ENCODE peak calls at places on chromosomes 13 and 19, in six cellular contexts. One of them, this sample, is unnamed.

GRCh38 chr19:2549701-2550191 is 73.8 kb downstream of the GADD45B start:
- DNase-seq in mesenchymal stem cell: peak
- DNase-seq in neuronal stem cell: no peak
- DNase-seq in H9: no peak
- DNase-seq in IMR-90: peak
- DNase-seq in trophoblast cell: peak
- DNase-seq in this sample: no peak

GRCh38 chr19:8004723-8005513 is 523 bp downstream of the ELAVL1 start:
- DNase-seq in H9: no peak
- DNase-seq in IMR-90: peak
- DNase-seq in neuronal stem cell: no peak
- DNase-seq in trophoblast cell: peak
- DNase-seq in mesenchymal stem cell: peak
- DNase-seq in this sample: peak

GRCh38 chr13:37385248-37385647 is 213.3 kb downstream of the POSTN start:
- DNase-seq in trophoblast cell: peak
- DNase-seq in IMR-90: no peak
- DNase-seq in mesenchymal stem cell: no peak
- DNase-seq in H9: no peak
- DNase-seq in neuronal stem cell: no peak
- DNase-seq in this sample: peak

GRCh38 chr19:31331536-31331935 is 17.7 kb downstream of the TSHZ3 start:
- DNase-seq in trophoblast cell: no peak
- DNase-seq in H9: no peak
- DNase-seq in IMR-90: no peak
- DNase-seq in neuronal stem cell: no peak
- DNase-seq in mesenchymal stem cell: no peak
- DNase-seq in this sample: no peak

GRCh38 chr19:47094557-47095517 is 18.7 kb downstream of the ZC3H4 start:
- DNase-seq in IMR-90: no peak
- DNase-seq in neuronal stem cell: no peak
- DNase-seq in mesenchymal stem cell: no peak
- DNase-seq in H9: no peak
- DNase-seq in trophoblast cell: no peak
- DNase-seq in this sample: no peak

GRCh38 chr19:48726573-48726972 is 7.0 kb upstream of the MAMSTR start:
- DNase-seq in trophoblast cell: no peak
- DNase-seq in H9: no peak
- DNase-seq in IMR-90: no peak
- DNase-seq in neuronal stem cell: no peak
- DNase-seq in mesenchymal stem cell: no peak
- DNase-seq in this sample: no peak

GRCh38 chr19:40811478-40812341 is 12.7 kb downstream of the EGLN2 start:
- DNase-seq in neuronal stem cell: peak
- DNase-seq in trophoblast cell: no peak
- DNase-seq in mesenchymal stem cell: peak
- DNase-seq in H9: peak
- DNase-seq in IMR-90: no peak
- DNase-seq in this sample: no peak

GRCh38 chr13:39107484-39108040 is 69.3 kb downstream of the NHLRC3 start:
- DNase-seq in mesenchymal stem cell: no peak
- DNase-seq in H9: no peak
- DNase-seq in trophoblast cell: no peak
- DNase-seq in IMR-90: no peak
- DNase-seq in neuronal stem cell: no peak
- DNase-seq in this sample: no peak

GRCh38 chr19:48993175-48994034 is at the start of the genes GYS1 and RUVBL2:
- DNase-seq in mesenchymal stem cell: peak
- DNase-seq in neuronal stem cell: peak
- DNase-seq in H9: peak
- DNase-seq in IMR-90: peak
- DNase-seq in trophoblast cell: peak
- DNase-seq in this sample: peak

GRCh38 chr19:14091086-14091884 is 734 bp upstream of the SAMD1 start:
- DNase-seq in trophoblast cell: peak
- DNase-seq in IMR-90: peak
- DNase-seq in mesenchymal stem cell: peak
- DNase-seq in H9: no peak
- DNase-seq in neuronal stem cell: peak
- DNase-seq in this sample: peak

GRCh38 chr19:38989066-38989605 is 13.6 kb upstream of the FBXO17 start:
- DNase-seq in mesenchymal stem cell: no peak
- DNase-seq in trophoblast cell: peak
- DNase-seq in H9: peak
- DNase-seq in IMR-90: no peak
- DNase-seq in neuronal stem cell: peak
- DNase-seq in this sample: peak

GRCh38 chr19:45498411-45499195 is at the start of gene PPM1N:
- DNase-seq in trophoblast cell: no peak
- DNase-seq in IMR-90: peak
- DNase-seq in H9: peak
- DNase-seq in neuronal stem cell: no peak
- DNase-seq in mesenchymal stem cell: peak
- DNase-seq in this sample: peak

GRCh38 chr13:43785681-43786471 is 896 bp downstream of the ENOX1 start:
- DNase-seq in H9: peak
- DNase-seq in trophoblast cell: peak
- DNase-seq in neuronal stem cell: peak
- DNase-seq in IMR-90: peak
- DNase-seq in mesenchymal stem cell: peak
- DNase-seq in this sample: peak

GRCh38 chr19:19032420-19033175 is 719 bp downstream of the SUGP2 start:
- DNase-seq in neuronal stem cell: peak
- DNase-seq in trophoblast cell: peak
- DNase-seq in IMR-90: peak
- DNase-seq in mesenchymal stem cell: peak
- DNase-seq in H9: peak
- DNase-seq in this sample: peak

GRCh38 chr19:35306473-35307246 is 14.7 kb downstream of the MAG start:
- DNase-seq in IMR-90: no peak
- DNase-seq in H9: peak
- DNase-seq in neuronal stem cell: no peak
- DNase-seq in mesenchymal stem cell: no peak
- DNase-seq in trophoblast cell: peak
- DNase-seq in this sample: peak

GRCh38 chr19:10389863-10390262 is 9.5 kb upstream of the TYK2 start:
- DNase-seq in IMR-90: no peak
- DNase-seq in mesenchymal stem cell: no peak
- DNase-seq in neuronal stem cell: no peak
- DNase-seq in trophoblast cell: no peak
- DNase-seq in H9: peak
- DNase-seq in this sample: peak

GRCh38 chr13:48576448-48576993 is 43.6 kb upstream of the RCBTB2 start:
- DNase-seq in mesenchymal stem cell: no peak
- DNase-seq in trophoblast cell: no peak
- DNase-seq in H9: no peak
- DNase-seq in neuronal stem cell: no peak
- DNase-seq in IMR-90: no peak
- DNase-seq in this sample: peak

GRCh38 chr19:23071087-23071511 is 45.7 kb upstream of the ZNF730 start:
- DNase-seq in neuronal stem cell: no peak
- DNase-seq in H9: peak
- DNase-seq in trophoblast cell: peak
- DNase-seq in mesenchymal stem cell: no peak
- DNase-seq in IMR-90: peak
- DNase-seq in this sample: no peak

GRCh38 chr13:44244288-44244687 is 129.3 kb upstream of the SERP2 start:
- DNase-seq in trophoblast cell: peak
- DNase-seq in neuronal stem cell: no peak
- DNase-seq in mesenchymal stem cell: peak
- DNase-seq in H9: no peak
- DNase-seq in IMR-90: peak
- DNase-seq in this sample: no peak

GRCh38 chr13:48634631-48635030 is 19.1 kb upstream of the CYSLTR2 start:
- DNase-seq in neuronal stem cell: no peak
- DNase-seq in H9: no peak
- DNase-seq in IMR-90: no peak
- DNase-seq in mesenchymal stem cell: no peak
- DNase-seq in trophoblast cell: no peak
- DNase-seq in this sample: no peak

GRCh38 chr19:9958451-9958850 is 22.1 kb upstream of the OLFM2 start:
- DNase-seq in mesenchymal stem cell: peak
- DNase-seq in trophoblast cell: no peak
- DNase-seq in H9: no peak
- DNase-seq in IMR-90: peak
- DNase-seq in neuronal stem cell: no peak
- DNase-seq in this sample: no peak

GRCh38 chr19:21604351-21604926 is 99.0 kb downstream of the ZNF429 start:
- DNase-seq in H9: no peak
- DNase-seq in IMR-90: peak
- DNase-seq in trophoblast cell: peak
- DNase-seq in mesenchymal stem cell: peak
- DNase-seq in neuronal stem cell: no peak
- DNase-seq in this sample: peak

GRCh38 chr13:45384474-45385174 is 33.5 kb downstream of the SLC25A30 start:
- DNase-seq in trophoblast cell: no peak
- DNase-seq in mesenchymal stem cell: no peak
- DNase-seq in IMR-90: no peak
- DNase-seq in neuronal stem cell: no peak
- DNase-seq in H9: no peak
- DNase-seq in this sample: no peak

GRCh38 chr13:45381196-45381595 is 37.0 kb downstream of the SLC25A30 start:
- DNase-seq in H9: no peak
- DNase-seq in mesenchymal stem cell: no peak
- DNase-seq in neuronal stem cell: no peak
- DNase-seq in trophoblast cell: no peak
- DNase-seq in IMR-90: no peak
- DNase-seq in this sample: no peak

GRCh38 chr13:45385320-45385719 is 32.9 kb downstream of the SLC25A30 start:
- DNase-seq in trophoblast cell: no peak
- DNase-seq in mesenchymal stem cell: no peak
- DNase-seq in IMR-90: no peak
- DNase-seq in neuronal stem cell: no peak
- DNase-seq in H9: no peak
- DNase-seq in this sample: no peak

DNA sequence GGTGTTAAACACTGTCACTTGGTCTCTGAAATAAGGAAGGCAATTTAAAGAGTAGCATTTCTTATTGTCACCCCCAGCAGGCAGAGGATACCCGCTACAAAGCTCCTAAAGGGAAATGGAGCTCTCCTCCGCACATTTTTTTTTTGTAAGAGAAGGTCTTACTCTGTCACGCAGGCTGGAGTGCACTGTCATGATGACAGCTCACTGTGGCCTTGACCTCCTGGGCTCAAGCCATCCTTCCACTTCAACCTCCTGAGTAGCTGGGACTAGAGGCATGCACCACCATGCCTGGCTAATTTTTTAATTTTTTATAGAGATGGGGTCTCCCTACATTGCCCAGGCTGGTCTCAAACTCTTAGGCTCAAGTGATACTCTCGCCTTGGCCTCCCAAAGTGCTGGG is 32.3 kb downstream of the SLC25A30 start:
- DNase-seq in IMR-90: no peak
- DNase-seq in trophoblast cell: no peak
- DNase-seq in neuronal stem cell: no peak
- DNase-seq in mesenchymal stem cell: no peak
- DNase-seq in H9: no peak
- DNase-seq in this sample: no peak
- H2BK120ac ChIP-seq in IMR-90: no peak
- H2BK120ac ChIP-seq in trophoblast cell: no peak
- H2BK120ac ChIP-seq in neuronal stem cell: no peak
- H2BK120ac ChIP-seq in mesenchymal stem cell: no peak
- H2BK120ac ChIP-seq in H9: no peak
- H2BK120ac ChIP-seq in this sample: no peak

DNA sequence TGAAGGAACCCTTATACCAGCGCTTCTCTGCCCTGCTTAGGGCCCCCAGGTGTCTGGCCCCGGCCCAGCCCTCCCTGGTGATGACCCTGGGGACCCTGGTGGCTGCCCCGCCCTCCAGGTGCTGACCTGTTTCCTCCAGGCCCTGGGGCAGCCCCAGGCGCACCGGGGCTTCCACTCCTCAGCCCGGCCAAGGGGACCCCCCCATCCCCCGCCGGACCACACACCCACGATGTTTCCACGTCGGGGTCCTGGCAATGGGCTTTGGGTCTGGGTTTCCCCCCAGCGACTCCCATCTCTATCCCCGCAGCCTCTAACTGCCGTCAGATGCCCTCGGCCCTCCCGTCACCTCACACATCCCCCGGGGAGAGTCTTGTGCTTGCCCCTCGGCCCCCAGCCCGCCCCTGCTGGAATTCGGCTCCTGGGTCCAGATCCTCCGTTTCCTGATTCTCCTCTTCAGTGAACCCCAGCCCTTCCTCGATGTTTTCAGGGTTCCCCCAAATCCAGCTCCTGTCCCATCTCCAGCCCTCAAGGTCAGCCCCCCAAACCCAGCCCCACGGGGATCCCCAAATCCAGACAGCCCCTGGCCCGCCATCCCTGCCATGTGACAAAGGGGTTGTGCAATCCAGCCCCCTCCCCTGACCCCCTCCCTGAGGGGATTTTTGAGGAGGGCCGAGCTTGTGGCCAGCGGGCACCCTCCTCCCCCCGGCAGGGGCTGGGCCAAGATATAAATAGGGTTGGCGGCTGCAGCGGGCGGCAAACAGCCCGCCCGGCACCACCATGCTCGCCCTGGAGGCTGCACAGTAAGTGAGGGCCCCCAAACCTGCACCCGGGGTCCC is at the start of gene SPIB:
- DNase-seq in H9: peak
- DNase-seq in IMR-90: no peak
- DNase-seq in neuronal stem cell: no peak
- DNase-seq in trophoblast cell: no peak
- DNase-seq in mesenchymal stem cell: no peak
- DNase-seq in this sample: no peak
- H2BK5ac ChIP-seq in H9: no peak
- H2BK5ac ChIP-seq in IMR-90: no peak
- H2BK5ac ChIP-seq in neuronal stem cell: no peak
- H2BK5ac ChIP-seq in trophoblast cell: no peak
- H2BK5ac ChIP-seq in mesenchymal stem cell: no peak
- H2BK5ac ChIP-seq in this sample: no peak

DNA sequence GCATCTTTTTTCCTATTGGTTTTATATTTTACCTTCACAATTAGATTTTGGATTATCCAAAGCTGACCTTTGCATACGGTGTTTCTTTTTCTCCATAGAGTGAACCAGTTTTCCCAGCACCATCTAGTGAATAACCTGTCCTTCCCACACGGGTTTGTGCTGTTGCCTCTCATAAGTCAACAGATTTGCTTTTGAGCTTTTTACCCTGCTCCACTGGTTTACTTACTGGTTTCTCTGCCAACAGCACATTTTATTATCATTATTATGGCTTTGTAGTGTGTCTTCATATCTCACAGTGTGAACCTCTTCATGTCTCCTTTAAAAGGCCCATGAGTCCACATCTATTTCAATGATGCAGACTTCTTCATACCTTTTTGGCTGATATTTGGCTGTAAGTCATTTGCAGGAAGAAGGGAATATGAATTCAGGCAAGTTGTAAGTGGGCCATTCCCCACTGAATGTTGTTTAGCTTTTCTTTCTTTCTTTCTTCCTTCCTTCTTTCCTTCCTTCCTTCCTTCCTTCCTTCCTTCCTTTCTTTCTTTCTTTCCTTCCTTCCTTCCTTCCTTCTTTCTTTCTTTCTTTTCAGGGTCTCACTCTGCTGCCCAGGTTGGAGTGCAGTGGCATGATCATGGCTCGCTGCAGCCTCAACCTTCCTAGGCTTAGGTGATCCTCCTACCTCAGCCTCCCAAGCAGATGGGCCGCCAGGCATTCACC is 86.8 kb downstream of the TM9SF2 start:
- DNase-seq in neuronal stem cell: no peak
- DNase-seq in IMR-90: no peak
- DNase-seq in H9: no peak
- DNase-seq in trophoblast cell: no peak
- DNase-seq in mesenchymal stem cell: no peak
- DNase-seq in this sample: no peak
- H2BK120ac ChIP-seq in neuronal stem cell: no peak
- H2BK120ac ChIP-seq in IMR-90: no peak
- H2BK120ac ChIP-seq in H9: no peak
- H2BK120ac ChIP-seq in trophoblast cell: no peak
- H2BK120ac ChIP-seq in mesenchymal stem cell: no peak
- H2BK120ac ChIP-seq in this sample: no peak

GRCh38 chr19:42091300-42092266 is 15.6 kb downstream of the ZNF574 start:
- DNase-seq in trophoblast cell: no peak
- DNase-seq in IMR-90: peak
- DNase-seq in neuronal stem cell: no peak
- DNase-seq in mesenchymal stem cell: no peak
- DNase-seq in H9: no peak
- DNase-seq in this sample: no peak
- H2BK5ac ChIP-seq in trophoblast cell: no peak
- H2BK5ac ChIP-seq in IMR-90: no peak
- H2BK5ac ChIP-seq in neuronal stem cell: no peak
- H2BK5ac ChIP-seq in mesenchymal stem cell: no peak
- H2BK5ac ChIP-seq in H9: no peak
- H2BK5ac ChIP-seq in this sample: no peak